ENCODE peak calls at places on chromosomes 13 and 19, in four cellular contexts. G is T-helper 2 cell, S is NCI-H1436 treated with DMSO at 0.1 percent for 48 hours, R is NCI-H1105. P is an unnamed sample.

GRCh38 chr13:111561091-111561778 is 240.8 kb downstream of the TEX29 start:
- DNase-seq in G (no peak), S (no peak), R (no peak), P (no peak)

GRCh38 chr13:48579167-48579918 is 46.5 kb upstream of the RCBTB2 start:
- DNase-seq in G (no peak), S (no peak), R (peak), P (no peak)

GRCh38 chr19:2887391-2887914 is 13.3 kb upstream of the ZNF57 start:
- DNase-seq in G (no peak), S (peak), R (peak), P (peak)

GRCh38 chr13:110412132-110412912 is 105.2 kb downstream of the COL4A2 start:
- DNase-seq in G (peak), S (no peak), R (peak), P (peak)

GRCh38 chr13:34750078-34750703 is 191.9 kb upstream of the NBEA start:
- DNase-seq in G (no peak), S (no peak), R (peak), P (peak)

GRCh38 chr19:40191836-40192646 is 815 bp downstream of the MAP3K10 start:
- DNase-seq in G (no peak), S (no peak), R (no peak), P (no peak)

GRCh38 chr19:43362179-43362578 is 8.7 kb downstream of the CD177 start:
- DNase-seq in G (no peak), S (no peak), R (no peak), P (no peak)

GRCh38 chr13:99214691-99215090 is 14.0 kb downstream of the UBAC2 start:
- DNase-seq in G (no peak), S (no peak), R (no peak), P (no peak)

GRCh38 chr19:10936661-10937084 is 8.1 kb downstream of the TIMM29 start:
- DNase-seq in G (no peak), S (peak), R (peak), P (peak)

GRCh38 chr13:109145631-109146030 is 516.2 kb downstream of the MYO16 start:
- DNase-seq in G (no peak), S (no peak), R (peak), P (peak)

GRCh38 chr19:53772943-53773342 is 51.2 kb downstream of the NLRP12 start:
- DNase-seq in G (peak), S (peak), R (peak), P (peak)

GRCh38 chr19:6709549-6709948 is 10.9 kb downstream of the C3 start:
- DNase-seq in G (no peak), S (no peak), R (no peak), P (no peak)

GRCh38 chr19:50542825-50543428 is 25.3 kb downstream of the LRRC4B start:
- DNase-seq in G (no peak), S (no peak), R (no peak), P (no peak)

GRCh38 chr19:13037161-13037560 is 41.9 kb downstream of the NFIX start:
- DNase-seq in G (no peak), S (no peak), R (no peak), P (no peak)

GRCh38 chr13:45156565-45157361 is 36.5 kb downstream of the GTF2F2 start:
- DNase-seq in G (no peak), S (no peak), R (no peak), P (no peak)

GRCh38 chr19:34925278-34925855 is 1.3 kb upstream of the ZNF30 start:
- DNase-seq in G (no peak), S (no peak), R (no peak), P (no peak)

GRCh38 chr13:111201304-111201940 is 86.3 kb downstream of the ARHGEF7 start:
- DNase-seq in G (no peak), S (no peak), R (no peak), P (no peak)

GRCh38 chr13:58906329-58907007 is 1257.3 kb downstream of the DIAPH3 start:
- DNase-seq in G (no peak), S (no peak), R (no peak), P (no peak)

GRCh38 chr13:113420833-113421600 is 32.3 kb downstream of the ADPRHL1 start:
- DNase-seq in G (no peak), S (no peak), R (no peak), P (no peak)

GRCh38 chr13:26919311-26919710 is 158.7 kb upstream of the GPR12 start:
- DNase-seq in G (no peak), S (no peak), R (no peak), P (no peak)

GRCh38 chr19:28377077-28377476 is 835.9 kb downstream of the UQCRFS1 start:
- DNase-seq in G (no peak), S (no peak), R (no peak), P (no peak)

GRCh38 chr19:50632151-50632835 is 7.4 kb downstream of the SYT3 start:
- DNase-seq in G (no peak), S (no peak), R (no peak), P (no peak)

GRCh38 chr19:44891016-44891882 is at the start of gene TOMM40:
- DNase-seq in G (no peak), S (peak), R (peak), P (peak)

GRCh38 chr19:2711175-2711936 is 8.9 kb upstream of the GNG7 start:
- DNase-seq in G (no peak), S (no peak), R (no peak), P (no peak)

GRCh38 chr19:1967087-1967608 is 26.2 kb downstream of the CSNK1G2 start:
- DNase-seq in G (no peak), S (no peak), R (no peak), P (no peak)

GRCh38 chr13:37047032-37047431 is 12.5 kb downstream of the SUPT20H start:
- DNase-seq in G (no peak), S (no peak), R (no peak), P (no peak)

GRCh38 chr19:45087531-45087930 is 5.4 kb upstream of the PPP1R37 start:
- DNase-seq in G (no peak), S (no peak), R (no peak), P (no peak)

GRCh38 chr13:109918179-109918651 is 131.8 kb upstream of the IRS2 start:
- DNase-seq in G (no peak), S (no peak), R (no peak), P (no peak)

GRCh38 chr19:38852231-38853044 is 2.7 kb upstream of the HNRNPL start:
- DNase-seq in G (peak), S (no peak), R (no peak), P (no peak)

GRCh38 chr19:806815-807421 is 9.7 kb downstream of the PTBP1 start:
- DNase-seq in G (no peak), S (no peak), R (no peak), P (no peak)

GRCh38 chr13:99151516-99151915 is 49.1 kb upstream of the UBAC2 start:
- DNase-seq in G (no peak), S (no peak), R (no peak), P (no peak)

GRCh38 chr19:3494051-3494450 is 6.4 kb downstream of the DOHH start:
- DNase-seq in G (no peak), S (no peak), R (no peak), P (no peak)

GRCh38 chr19:10226021-10226375 is 5.1 kb downstream of the S1PR2 start:
- DNase-seq in G (no peak), S (no peak), R (no peak), P (no peak)

GRCh38 chr19:13588953-13589833 is 82.9 kb upstream of the CACNA1A start:
- DNase-seq in G (peak), S (no peak), R (peak), P (no peak)

GRCh38 chr13:108357228-108357627 is 87.7 kb downstream of the TNFSF13B start:
- DNase-seq in G (no peak), S (no peak), R (no peak), P (no peak)

GRCh38 chr13:64074989-64075474 is 2659.4 kb upstream of the PCDH20 start:
- DNase-seq in G (no peak), S (no peak), R (peak), P (no peak)

GRCh38 chr19:49799798-49800376 is 13.2 kb downstream of the FUZ start:
- DNase-seq in G (no peak), S (no peak), R (no peak), P (no peak)

GRCh38 chr13:37306778-37307544 is 201.5 kb upstream of the CSNK1A1L start:
- DNase-seq in G (no peak), S (no peak), R (no peak), P (no peak)

P was measured in NCI-H748 treated with DMSO at 0.1 percent for 48 hours.